ENCODE peak calls at places on chromosomes 12 and 14, in four cellular contexts. S, G, Y and X are unnamed samples.

GRCh38 chr12:118237053-118237665 is 101.2 kb downstream of the PEBP1 start:
- DNase-seq in Y (no peak), G (no peak), S (peak), X (no peak)

GRCh38 chr12:117803013-117803412 is 165.8 kb downstream of the KSR2 start:
- DNase-seq in S (no peak), Y (no peak), G (no peak), X (no peak)

GRCh38 chr12:108611884-108612415 is 14.1 kb upstream of the TMEM119 start:
- DNase-seq in G (peak), Y (peak), S (no peak), X (peak)

GRCh38 chr14:53723221-53723620 is 233.4 kb downstream of the BMP4 start:
- DNase-seq in G (no peak), Y (no peak), S (no peak), X (no peak)

GRCh38 chr14:21133896-21134295 is 22.0 kb downstream of the OR5AU1 start:
- DNase-seq in G (no peak), S (no peak), Y (no peak), X (no peak)

GRCh38 chr12:121475279-121475678 is 75.4 kb downstream of the RNF34 start:
- DNase-seq in Y (no peak), G (no peak), S (no peak), X (no peak)

GRCh38 chr12:57476993-57477709 is 2.5 kb downstream of the ARHGAP9 start:
- DNase-seq in G (no peak), Y (no peak), S (no peak), X (no peak)

GRCh38 chr12:91272456-91273063 is 89.9 kb upstream of the DCN start:
- DNase-seq in S (no peak), Y (no peak), G (peak), X (no peak)

GRCh38 chr12:4816776-4817530 is 92.8 kb upstream of the KCNA1 start:
- DNase-seq in S (no peak), Y (no peak), G (no peak), X (no peak)

GRCh38 chr14:65229431-65230286 is 127.3 kb upstream of the MAX start:
- DNase-seq in Y (no peak), S (no peak), G (peak), X (no peak)

GRCh38 chr12:58433969-58434368 is 486.3 kb downstream of the LRIG3 start:
- DNase-seq in Y (no peak), S (no peak), G (peak), X (peak)

GRCh38 chr14:103512701-103513611 is 9.7 kb downstream of the CKB start:
- DNase-seq in S (no peak), G (peak), Y (no peak), X (no peak)

GRCh38 chr14:88802596-88802995 is 9.8 kb upstream of the EML5 start:
- DNase-seq in G (no peak), S (no peak), Y (no peak), X (no peak)

GRCh38 chr12:107967170-107967569 is 161.9 kb upstream of the WSCD2 start:
- DNase-seq in G (no peak), S (no peak), Y (no peak), X (no peak)

GRCh38 chr12:1989111-1989510 is 15.1 kb downstream of the DCP1B start:
- DNase-seq in G (no peak), Y (no peak), S (no peak), X (no peak)

GRCh38 chr12:6854036-6854435 is 2.1 kb downstream of the USP5 start:
- DNase-seq in S (no peak), Y (no peak), G (no peak), X (no peak)

GRCh38 chr12:13000616-13000934 is 510 bp upstream of the HEBP1 start:
- DNase-seq in G (peak), Y (peak), S (no peak), X (no peak)

GRCh38 chr14:95413289-95414215 is 93.8 kb upstream of the CLMN start:
- DNase-seq in S (no peak), Y (no peak), G (peak), X (no peak)

GRCh38 chr14:103186241-103186835 is 63.1 kb downstream of the TNFAIP2 start:
- DNase-seq in G (no peak), Y (no peak), S (no peak), X (no peak)

GRCh38 chr14:74627071-74627470 is 15.0 kb upstream of the LTBP2 start:
- DNase-seq in Y (no peak), G (no peak), S (no peak), X (no peak)

GRCh38 chr14:77641534-77642341 is 25.3 kb upstream of the SPTLC2 start:
- DNase-seq in G (peak), S (peak), Y (no peak), X (no peak)

GRCh38 chr14:77642407-77642806 is 26.0 kb upstream of the SPTLC2 start:
- DNase-seq in Y (no peak), G (no peak), S (no peak), X (no peak)

GRCh38 chr14:77645520-77646230 is 29.2 kb upstream of the SPTLC2 start:
- DNase-seq in Y (no peak), G (no peak), S (no peak), X (no peak)

GRCh38 chr14:77638738-77639137 is 22.3 kb upstream of the SPTLC2 start:
- DNase-seq in S (no peak), Y (no peak), G (peak), X (peak)

GRCh38 chr14:77641207-77641533 is 24.7 kb upstream of the SPTLC2 start:
- DNase-seq in S (no peak), Y (no peak), G (no peak), X (no peak)
- H3K4me3 ChIP-seq in S (no peak), Y (no peak), G (no peak), X (no peak)

GRCh38 chr12:132487311-132487741 is 2.6 kb upstream of the FBRSL1 start:
- DNase-seq in Y (no peak), S (no peak), G (no peak), X (no peak)

GRCh38 chr12:132486576-132486975 is 3.4 kb upstream of the FBRSL1 start:
- DNase-seq in S (no peak), Y (no peak), G (no peak), X (no peak)

GRCh38 chr12:132489078-132489601 is 811 bp upstream of the FBRSL1 start:
- DNase-seq in G (peak), S (no peak), Y (no peak), X (no peak)

GRCh38 chr12:132489602-132490239 is at the start of gene FBRSL1:
- DNase-seq in Y (peak), G (peak), S (peak), X (peak)

GRCh38 chr12:132488127-132489077 is 1.5 kb upstream of the FBRSL1 start:
- DNase-seq in Y (no peak), G (no peak), S (no peak), X (no peak)
- H3K4me3 ChIP-seq in Y (peak), G (no peak), S (no peak), X (no peak)

GRCh38 chr12:129696952-129697351 is 206.9 kb downstream of the TMEM132D start:
- DNase-seq in Y (no peak), G (no peak), S (no peak), X (no peak)
- H3K4me3 ChIP-seq in Y (no peak), G (no peak), S (no peak), X (no peak)

GRCh38 chr12:89481218-89481914 is 43.2 kb downstream of the GALNT4 start:
- DNase-seq in Y (no peak), G (no peak), S (no peak), X (no peak)
- H3K4me3 ChIP-seq in Y (no peak), G (no peak), S (no peak), X (no peak)

DNA sequence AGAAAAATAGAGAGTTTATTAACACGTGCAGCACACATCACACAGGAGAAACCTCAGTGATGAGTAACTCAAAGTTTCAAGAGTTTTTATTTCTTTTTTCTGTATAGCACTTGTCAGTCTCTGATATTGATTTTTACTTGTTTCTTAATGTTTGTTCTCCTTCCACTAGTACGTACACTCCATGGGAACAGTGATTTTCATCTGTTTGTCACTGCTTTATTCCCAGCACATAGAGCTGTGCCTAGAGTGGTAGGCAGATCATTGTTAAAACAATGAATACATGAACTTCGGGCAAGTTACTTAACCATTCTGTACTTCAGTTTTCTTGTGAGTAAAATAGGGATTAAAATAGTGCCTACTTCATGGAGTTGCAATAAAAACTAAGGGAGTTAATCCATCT is 46.6 kb downstream of the ETV6 start:
- DNase-seq in Y (no peak), S (no peak), G (no peak), X (no peak)
- H3K4me3 ChIP-seq in Y (no peak), S (no peak), G (no peak), X (no peak)